ENCODE peak calls at places on chromosomes 2 and 18, in five cellular contexts. One of them, this sample, is unnamed.

GRCh38 chr18:53710080-53710479 is 514.4 kb downstream of the MBD2 start:
- ATAC-seq in HepG2: no peak
- ATAC-seq in GM12878: no peak
- ATAC-seq in HCT116: no peak
- ATAC-seq in K562: no peak
- ATAC-seq in this sample: no peak

GRCh38 chr2:156901373-156902031 is 356.0 kb upstream of the GALNT5 start:
- ATAC-seq in HepG2: no peak
- ATAC-seq in HCT116: no peak
- ATAC-seq in K562: no peak
- ATAC-seq in GM12878: no peak
- ATAC-seq in this sample: no peak

GRCh38 chr2:70647873-70648481 is 94.4 kb upstream of the TGFA start:
- ATAC-seq in HepG2: peak; percentile 80
- ATAC-seq in K562: peak; percentile 91
- ATAC-seq in GM12878: peak; percentile 88
- ATAC-seq in HCT116: peak; percentile 87
- ATAC-seq in this sample: no peak

GRCh38 chr2:86412007-86412406 is 29.2 kb upstream of the KDM3A start:
- ATAC-seq in HepG2: no peak
- ATAC-seq in HCT116: no peak
- ATAC-seq in K562: no peak
- ATAC-seq in GM12878: no peak
- ATAC-seq in this sample: no peak

GRCh38 chr18:32349728-32350395 is 120.8 kb downstream of the GAREM1 start:
- ATAC-seq in GM12878: no peak
- ATAC-seq in HepG2: no peak
- ATAC-seq in HCT116: peak; percentile 69
- ATAC-seq in K562: no peak
- ATAC-seq in this sample: peak; percentile 82

GRCh38 chr2:108917078-108917440 is 72.0 kb downstream of the EDAR start:
- ATAC-seq in HepG2: peak; percentile 90
- ATAC-seq in K562: no peak
- ATAC-seq in HCT116: no peak
- ATAC-seq in GM12878: no peak
- ATAC-seq in this sample: peak; percentile 61

GRCh38 chr2:206190689-206191088 is 31.0 kb downstream of the EEF1B2 start:
- ATAC-seq in K562: no peak
- ATAC-seq in HepG2: no peak
- ATAC-seq in GM12878: no peak
- ATAC-seq in HCT116: no peak
- ATAC-seq in this sample: no peak

GRCh38 chr2:43047187-43047780 is 179.1 kb downstream of the ZFP36L2 start:
- ATAC-seq in GM12878: no peak
- ATAC-seq in HepG2: no peak
- ATAC-seq in K562: no peak
- ATAC-seq in HCT116: no peak
- ATAC-seq in this sample: no peak

GRCh38 chr2:207156451-207157161 is 9.1 kb downstream of the KLF7 start:
- ATAC-seq in HepG2: peak; percentile 73
- ATAC-seq in GM12878: peak; percentile 78
- ATAC-seq in HCT116: no peak
- ATAC-seq in K562: no peak
- ATAC-seq in this sample: no peak

GRCh38 chr18:78246588-78246987 is 733.0 kb upstream of the SALL3 start:
- ATAC-seq in HCT116: no peak
- ATAC-seq in HepG2: no peak
- ATAC-seq in K562: no peak
- ATAC-seq in GM12878: no peak
- ATAC-seq in this sample: no peak

GRCh38 chr2:75432761-75433361 is 127.9 kb downstream of the EVA1A start:
- ATAC-seq in HepG2: no peak
- ATAC-seq in K562: no peak
- ATAC-seq in GM12878: peak; percentile 86
- ATAC-seq in HCT116: no peak
- ATAC-seq in this sample: no peak

GRCh38 chr2:98252394-98252793 is 93.9 kb upstream of the CNGA3 start:
- ATAC-seq in K562: no peak
- ATAC-seq in GM12878: peak; percentile 74
- ATAC-seq in HepG2: no peak
- ATAC-seq in HCT116: no peak
- ATAC-seq in this sample: no peak

GRCh38 chr2:234331566-234331965 is 165.3 kb downstream of the ARL4C start:
- ATAC-seq in K562: no peak
- ATAC-seq in HCT116: no peak
- ATAC-seq in GM12878: no peak
- ATAC-seq in HepG2: no peak
- ATAC-seq in this sample: no peak

GRCh38 chr18:44774191-44774590 is 93.5 kb downstream of the SETBP1 start:
- ATAC-seq in GM12878: no peak
- ATAC-seq in HepG2: no peak
- ATAC-seq in HCT116: no peak
- ATAC-seq in K562: no peak
- ATAC-seq in this sample: no peak

GRCh38 chr2:219131327-219131726 is 29.3 kb downstream of the NHEJ1 start:
- ATAC-seq in K562: no peak
- ATAC-seq in GM12878: no peak
- ATAC-seq in HCT116: no peak
- ATAC-seq in HepG2: peak; percentile 41
- ATAC-seq in this sample: no peak

GRCh38 chr2:206031950-206032567 is 53.9 kb downstream of the INO80D start:
- ATAC-seq in K562: no peak
- ATAC-seq in GM12878: no peak
- ATAC-seq in HepG2: no peak
- ATAC-seq in HCT116: no peak
- ATAC-seq in this sample: no peak

GRCh38 chr2:9410108-9410507 is 13.2 kb downstream of the ITGB1BP1 start:
- ATAC-seq in HCT116: no peak
- ATAC-seq in HepG2: no peak
- ATAC-seq in GM12878: no peak
- ATAC-seq in K562: no peak
- ATAC-seq in this sample: no peak

GRCh38 chr18:60066576-60066975 is 166.8 kb downstream of the PMAIP1 start:
- ATAC-seq in HepG2: no peak
- ATAC-seq in HCT116: no peak
- ATAC-seq in GM12878: no peak
- ATAC-seq in K562: no peak
- ATAC-seq in this sample: no peak

GRCh38 chr2:15674637-15675455 is 83.2 kb downstream of the DDX1 start:
- ATAC-seq in HepG2: peak; percentile 43
- ATAC-seq in HCT116: peak; percentile 72
- ATAC-seq in GM12878: no peak
- ATAC-seq in K562: no peak
- ATAC-seq in this sample: peak; percentile 28

GRCh38 chr2:96906719-96907404 is 37.0 kb upstream of the SEMA4C start:
- ATAC-seq in HCT116: no peak
- ATAC-seq in HepG2: peak; percentile 15
- ATAC-seq in K562: no peak
- ATAC-seq in GM12878: no peak
- ATAC-seq in this sample: peak; percentile 69

GRCh38 chr2:202115385-202116060 is 42.5 kb downstream of the KIAA2012 start:
- ATAC-seq in HCT116: no peak
- ATAC-seq in K562: no peak
- ATAC-seq in GM12878: no peak
- ATAC-seq in HepG2: no peak
- ATAC-seq in this sample: peak; percentile 70

GRCh38 chr2:37448342-37449120 is 104.1 kb downstream of the QPCT start:
- ATAC-seq in HepG2: no peak
- ATAC-seq in K562: no peak
- ATAC-seq in GM12878: no peak
- ATAC-seq in HCT116: no peak
- ATAC-seq in this sample: no peak

GRCh38 chr2:20577495-20578235 is 73.2 kb downstream of the HS1BP3 start:
- ATAC-seq in K562: no peak
- ATAC-seq in HCT116: no peak
- ATAC-seq in GM12878: no peak
- ATAC-seq in HepG2: no peak
- ATAC-seq in this sample: no peak

GRCh38 chr18:77063256-77063655 is 69.3 kb downstream of the MBP start:
- ATAC-seq in HepG2: no peak
- ATAC-seq in HCT116: no peak
- ATAC-seq in K562: no peak
- ATAC-seq in GM12878: peak; percentile 63
- ATAC-seq in this sample: no peak

GRCh38 chr2:146986161-146986560 is 858.7 kb upstream of the ACVR2A start:
- ATAC-seq in HCT116: no peak
- ATAC-seq in HepG2: no peak
- ATAC-seq in GM12878: peak; percentile 77
- ATAC-seq in K562: no peak
- ATAC-seq in this sample: no peak

GRCh38 chr2:219998714-219999227 is 371.3 kb downstream of the SLC4A3 start:
- ATAC-seq in GM12878: peak; percentile 57
- ATAC-seq in HCT116: peak; percentile 37
- ATAC-seq in HepG2: peak; percentile 72
- ATAC-seq in K562: peak; percentile 47
- ATAC-seq in this sample: no peak

GRCh38 chr18:42025974-42026625 is 71.1 kb downstream of the PIK3C3 start:
- ATAC-seq in HCT116: no peak
- ATAC-seq in HepG2: no peak
- ATAC-seq in GM12878: peak; percentile 92
- ATAC-seq in K562: no peak
- ATAC-seq in this sample: no peak
- TF ChIP-seq POLR2AphosphoS5 in HCT116: no peak
- TF ChIP-seq POLR2AphosphoS5 in HepG2: no peak
- TF ChIP-seq POLR2AphosphoS5 in GM12878: no peak
- TF ChIP-seq POLR2AphosphoS5 in K562: no peak
- TF ChIP-seq POLR2AphosphoS5 in this sample: no peak

DNA sequence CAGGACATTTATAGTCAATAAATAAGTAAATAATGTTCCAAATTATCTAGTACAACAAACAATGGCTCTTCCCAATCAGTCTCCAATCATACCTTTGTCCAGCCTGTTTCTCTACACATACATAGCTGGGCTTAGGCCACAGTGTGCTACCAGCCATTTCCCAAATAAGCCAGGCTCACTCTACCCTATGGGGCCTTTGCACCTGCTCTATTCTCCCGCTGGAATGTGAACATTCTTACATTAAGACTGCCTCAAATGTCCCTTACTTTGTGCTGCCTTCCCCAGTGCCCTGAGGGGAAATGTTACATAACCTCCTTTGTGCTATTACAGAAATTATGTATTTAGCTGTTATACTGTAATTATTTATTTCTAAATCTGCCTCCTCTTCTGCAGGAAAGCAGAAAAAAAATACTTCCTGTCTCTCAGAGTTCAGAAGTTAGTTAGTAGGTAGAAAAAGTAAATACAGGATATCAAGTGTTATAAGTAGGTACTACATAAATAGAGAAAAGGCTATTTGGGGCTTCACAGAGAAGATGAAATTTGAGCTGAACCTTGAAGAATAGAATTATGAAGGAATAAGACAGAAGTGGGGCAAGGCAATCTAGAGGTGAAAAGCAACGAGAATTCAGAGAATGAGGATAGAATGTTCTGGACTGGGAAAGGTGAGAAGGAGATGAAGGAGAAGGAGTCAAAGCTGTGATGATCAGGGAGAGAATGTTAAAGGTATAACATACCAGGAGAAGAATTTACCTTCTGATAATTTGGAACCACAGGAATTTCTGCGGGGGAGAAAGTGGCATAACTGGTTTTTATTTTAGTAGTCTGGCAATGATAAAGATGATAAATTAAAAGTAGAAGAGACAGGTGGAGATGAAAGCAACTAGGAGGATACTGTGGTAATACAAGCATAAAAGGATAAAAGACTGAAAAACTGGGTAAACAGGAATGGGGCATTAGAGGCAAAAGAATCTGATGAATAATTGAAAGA is 37.0 kb downstream of the ROCK1 start:
- ATAC-seq in HCT116: peak; percentile 73
- ATAC-seq in K562: no peak
- ATAC-seq in GM12878: no peak
- ATAC-seq in HepG2: no peak
- ATAC-seq in this sample: no peak
- H3K4me1 ChIP-seq in HCT116: peaks cover 27% of the 10 kb centered on the region
- H3K4me1 ChIP-seq in K562: no peaks in the 10 kb centered on the region
- H3K4me1 ChIP-seq in GM12878: no peaks in the 10 kb centered on the region
- H3K4me1 ChIP-seq in HepG2: peaks cover 16% of the 10 kb centered on the region
- H3K4me1 ChIP-seq in this sample: peaks cover 15% of the 10 kb centered on the region

GRCh38 chr2:231856959-231857358 is 69.2 kb downstream of the NPPC start:
- ATAC-seq in HepG2: no peak
- ATAC-seq in HCT116: no peak
- ATAC-seq in GM12878: no peak
- ATAC-seq in K562: no peak
- ATAC-seq in this sample: no peak
- TF ChIP-seq POLR2AphosphoS5 in HepG2: no peak
- TF ChIP-seq POLR2AphosphoS5 in HCT116: no peak
- TF ChIP-seq POLR2AphosphoS5 in GM12878: no peak
- TF ChIP-seq POLR2AphosphoS5 in K562: no peak
- TF ChIP-seq POLR2AphosphoS5 in this sample: no peak

GRCh38 chr2:134122610-134123009 is 131.3 kb upstream of the MGAT5 start:
- ATAC-seq in HepG2: peak; percentile 16
- ATAC-seq in K562: no peak
- ATAC-seq in GM12878: no peak
- ATAC-seq in HCT116: no peak
- ATAC-seq in this sample: no peak

GRCh38 chr2:134119672-134120159 is 134.2 kb upstream of the MGAT5 start:
- ATAC-seq in K562: peak; percentile 86
- ATAC-seq in HCT116: peak; percentile 81
- ATAC-seq in HepG2: peak; percentile 73
- ATAC-seq in GM12878: peak; percentile 67
- ATAC-seq in this sample: peak; percentile 85

GRCh38 chr2:134119117-134119671 is 134.7 kb upstream of the MGAT5 start:
- ATAC-seq in K562: no peak
- ATAC-seq in HepG2: peak; percentile 0
- ATAC-seq in GM12878: peak; percentile 20
- ATAC-seq in HCT116: peak; percentile 6
- ATAC-seq in this sample: no peak

GRCh38 chr2:134120160-134120717 is 133.6 kb upstream of the MGAT5 start:
- ATAC-seq in HepG2: peak; percentile 5
- ATAC-seq in GM12878: no peak
- ATAC-seq in HCT116: peak; percentile 4
- ATAC-seq in K562: no peak
- ATAC-seq in this sample: peak; percentile 13

DNA sequence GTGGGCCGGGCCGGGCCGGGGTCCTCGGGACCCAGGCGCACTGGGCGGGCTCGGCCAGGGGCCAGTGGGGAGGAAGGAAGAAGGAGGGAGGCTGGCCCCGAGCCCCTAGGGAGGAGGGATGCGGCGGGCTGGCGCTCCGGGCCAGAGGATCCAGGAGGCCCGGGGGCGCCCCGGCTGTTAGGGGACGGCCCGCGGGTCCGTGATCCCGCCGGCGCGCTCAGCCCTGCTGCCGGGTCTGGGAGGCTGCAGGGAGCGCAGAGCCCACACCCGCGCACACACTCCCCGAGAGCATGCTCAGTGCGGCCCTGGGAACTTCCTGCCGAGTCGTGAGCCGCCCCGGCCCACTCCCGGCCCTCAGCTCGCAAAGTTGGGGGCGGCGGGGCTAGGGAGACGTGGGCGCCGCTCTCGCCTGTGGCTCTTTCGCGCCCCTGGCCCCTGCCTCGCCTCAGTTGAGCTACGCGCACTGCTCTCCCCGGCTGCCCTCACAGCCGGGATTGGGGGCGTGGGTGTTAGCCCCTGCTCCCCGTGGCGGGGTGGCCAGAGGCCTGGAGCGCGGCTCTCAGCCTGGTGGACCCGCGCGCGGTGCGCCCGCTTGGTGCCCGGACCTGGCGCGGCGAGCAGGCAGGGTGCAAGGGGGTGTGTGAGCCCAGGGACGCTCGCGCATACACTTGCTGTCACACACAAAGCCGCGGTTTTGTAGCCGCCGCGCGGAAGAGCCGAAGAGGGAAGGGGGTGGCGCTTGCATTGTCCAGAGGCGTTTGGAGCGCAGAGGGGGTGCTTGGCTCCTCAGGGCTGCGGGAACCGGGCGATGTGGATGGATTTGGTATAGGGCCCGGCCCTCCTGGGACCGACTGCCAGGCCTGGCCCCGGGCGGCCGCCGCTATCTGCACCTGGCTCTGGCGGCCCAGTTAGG is 132.9 kb upstream of the MGAT5 start:
- ATAC-seq in K562: peak; percentile 72
- ATAC-seq in GM12878: peak; percentile 74
- ATAC-seq in HepG2: peak; percentile 74
- ATAC-seq in HCT116: peak; percentile 45
- ATAC-seq in this sample: peak; percentile 61
- H3K4me1 ChIP-seq in K562: peaks cover 23% of the 10 kb centered on the region
- H3K4me1 ChIP-seq in GM12878: peaks cover 27% of the 10 kb centered on the region
- H3K4me1 ChIP-seq in HepG2: peaks cover 69% of the 10 kb centered on the region
- H3K4me1 ChIP-seq in HCT116: peaks cover 16% of the 10 kb centered on the region
- H3K4me1 ChIP-seq in this sample: peaks cover 25% of the 10 kb centered on the region

This sample was measured in gastroesophageal sphincter.